ENCODE peak calls at places on chromosomes 6 and 20, in nine cellular contexts. F is breast epithelium, O is uterus, V is transverse colon, S is heart left ventricle, Z is body of pancreas, U is GM12891, M is stomach, T is IMR-90. B is an unnamed sample.

GRCh38 chr20:50385733-50386640 is 124.2 kb upstream of the PTPN1 start:
- DNase-seq in Z (no peak), U (no peak), T (peak), F (no peak), V (no peak), O (no peak), S (no peak), M (no peak), B (no peak)

GRCh38 chr20:35942243-35942642 is 12.1 kb downstream of the SCAND1 start:
- DNase-seq in F (no peak), V (no peak), T (no peak), Z (no peak), O (no peak), S (no peak), M (no peak), U (no peak), B (no peak)

GRCh38 chr6:13012271-13012670 is 295.7 kb downstream of the PHACTR1 start:
- DNase-seq in T (no peak), U (no peak), M (no peak), F (no peak), O (no peak), Z (peak), S (no peak), V (no peak), B (no peak)

GRCh38 chr6:33147807-33148666 is 44.2 kb downstream of the COL11A2 start:
- DNase-seq in Z (peak), V (no peak), S (no peak), O (no peak), U (no peak), T (peak), M (no peak), F (no peak), B (no peak)

GRCh38 chr6:53199156-53199555 is 50.5 kb upstream of the GCM1 start:
- DNase-seq in M (no peak), U (peak), Z (no peak), V (no peak), O (no peak), F (no peak), T (no peak), S (no peak), B (no peak)

GRCh38 chr6:27130668-27131428 is 116.7 kb upstream of the PRSS16 start:
- DNase-seq in T (no peak), Z (no peak), V (no peak), S (no peak), F (no peak), O (no peak), U (no peak), M (no peak), B (no peak)

GRCh38 chr20:51128198-51128597 is 105.3 kb upstream of the KCNG1 start:
- DNase-seq in F (no peak), V (no peak), Z (no peak), M (no peak), T (peak), O (no peak), S (no peak), U (no peak), B (peak)

GRCh38 chr6:4974962-4975361 is 28.9 kb downstream of the RPP40 start:
- DNase-seq in U (no peak), O (no peak), S (no peak), F (no peak), Z (no peak), T (no peak), M (no peak), V (no peak), B (no peak)

GRCh38 chr20:44650777-44651493 is 564 bp downstream of the ADA start:
- DNase-seq in V (no peak), T (no peak), Z (no peak), U (no peak), M (no peak), S (peak), O (no peak), F (no peak), B (no peak)

GRCh38 chr20:41249781-41250281 is 67.7 kb downstream of the ZHX3 start:
- DNase-seq in Z (no peak), M (no peak), O (peak), T (peak), U (no peak), S (peak), F (no peak), V (no peak), B (peak)

GRCh38 chr6:78538002-78538401 is 329.3 kb upstream of the IRAK1BP1 start:
- DNase-seq in M (no peak), V (no peak), S (no peak), Z (no peak), T (peak), O (no peak), F (no peak), U (no peak), B (no peak)

GRCh38 chr20:36969478-36970186 is 18.1 kb upstream of the SAMHD1 start:
- DNase-seq in T (no peak), V (no peak), F (no peak), O (no peak), Z (no peak), U (no peak), M (no peak), S (no peak), B (no peak)

GRCh38 chr6:72977114-72977513 is 248.2 kb downstream of the KHDC1L start:
- DNase-seq in T (no peak), Z (no peak), S (no peak), U (no peak), F (no peak), M (no peak), V (no peak), O (no peak), B (no peak)

DNA sequence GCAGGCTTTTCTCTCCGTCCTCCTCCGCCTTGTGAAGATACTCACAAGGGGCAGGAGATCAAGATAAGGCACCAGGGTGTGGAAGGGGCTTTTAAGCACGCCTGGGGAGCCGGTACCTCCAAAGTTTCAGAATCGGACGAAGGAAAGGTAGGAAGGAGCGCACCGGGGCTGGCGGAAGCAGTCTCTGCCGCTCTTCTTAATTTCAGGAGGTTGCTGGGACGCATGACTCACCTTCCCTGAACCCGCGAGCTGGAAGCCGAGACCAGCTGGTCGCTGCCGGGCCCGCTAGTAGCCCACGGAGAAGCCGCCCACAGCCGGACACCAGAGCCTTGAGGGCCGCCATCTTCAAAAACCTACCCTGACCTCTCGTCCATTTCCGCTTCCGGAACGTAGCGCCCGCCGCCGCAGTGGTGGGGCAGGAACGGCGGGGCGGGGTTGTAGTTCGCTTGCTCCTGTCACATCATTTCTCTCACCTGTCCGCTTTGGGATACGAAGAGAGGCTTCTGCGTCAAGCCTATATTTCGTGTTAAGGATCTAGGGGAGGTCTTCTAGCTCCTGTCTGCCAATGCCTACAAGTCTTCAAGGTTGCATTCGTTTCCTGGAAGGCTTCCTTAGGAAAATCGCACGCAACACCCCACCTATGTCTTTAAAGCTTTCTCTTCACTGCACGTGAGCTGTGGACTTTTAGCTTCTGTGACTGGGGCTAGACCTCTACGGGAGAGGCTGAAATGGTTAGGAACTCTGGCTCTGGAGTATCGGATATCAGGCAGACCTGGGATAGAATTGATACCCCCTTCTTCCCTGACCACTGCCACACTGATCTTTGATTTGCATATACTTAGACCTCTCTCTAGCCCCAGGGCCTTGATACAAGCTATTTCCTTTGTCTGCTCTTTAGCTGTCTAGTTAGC is at the start of gene MRPS18A:
- DNase-seq in F (peak), Z (peak), U (peak), O (peak), M (peak), T (peak), S (peak), V (peak), B (peak)
- TF ChIP-seq POLR2A in F (peak), Z (peak), U (peak), O (peak), M (no peak), T (peak), S (peak), V (peak), B (peak)

GRCh38 chr20:25041813-25042530 is 16.0 kb downstream of the ACSS1 start:
- DNase-seq in O (no peak), F (no peak), Z (peak), V (no peak), T (no peak), M (no peak), U (no peak), S (peak), B (no peak)

GRCh38 chr20:25044261-25044560 is 13.7 kb downstream of the ACSS1 start:
- DNase-seq in S (no peak), V (no peak), T (no peak), Z (peak), U (no peak), M (no peak), F (no peak), O (no peak), B (no peak)

GRCh38 chr20:25043499-25044260 is 14.3 kb downstream of the ACSS1 start:
- DNase-seq in V (no peak), Z (peak), M (no peak), T (no peak), O (no peak), S (peak), U (no peak), F (no peak), B (no peak)

GRCh38 chr20:25044660-25045342 is 13.1 kb downstream of the ACSS1 start:
- DNase-seq in U (no peak), M (no peak), F (no peak), O (no peak), V (no peak), T (no peak), S (peak), Z (peak), B (no peak)

GRCh38 chr20:25042531-25043498 is 15.1 kb downstream of the ACSS1 start:
- DNase-seq in O (no peak), Z (peak), F (no peak), S (peak), U (peak), T (no peak), M (peak), V (peak), B (no peak)
- TF ChIP-seq POLR2A in O (no peak), Z (no peak), F (no peak), S (no peak), U (no peak), T (no peak), M (no peak), V (no peak), B (no peak)

DNA sequence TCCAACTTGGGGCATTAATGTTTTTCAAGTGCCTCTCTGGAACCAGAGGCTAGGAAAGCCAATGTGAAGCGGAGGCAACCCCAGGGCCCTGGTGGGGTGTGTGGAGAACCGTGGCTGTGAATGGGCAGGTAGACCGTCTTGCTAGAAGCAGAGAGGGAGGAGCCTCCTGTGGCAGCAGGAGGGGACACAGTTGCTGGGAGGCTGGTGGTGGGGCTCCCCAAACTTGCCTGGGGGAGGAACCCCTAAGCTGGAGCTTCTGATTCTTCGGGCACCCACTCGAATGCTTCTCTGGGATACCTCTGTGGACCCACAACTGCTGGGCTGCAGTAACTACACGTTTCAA is 65.3 kb upstream of the APCDD1L start:
- DNase-seq in F (peak), T (no peak), V (no peak), O (no peak), S (no peak), M (no peak), Z (no peak), U (no peak), B (no peak)
- TF ChIP-seq POLR2A in F (no peak), T (no peak), V (no peak), O (no peak), S (no peak), M (no peak), Z (no peak), U (no peak), B (no peak)

GRCh38 chr6:107957909-107958688 is at the start of gene SEC63:
- DNase-seq in Z (peak), S (peak), V (peak), T (peak), U (peak), F (peak), M (peak), O (peak), B (peak)
- TF ChIP-seq POLR2A in Z (peak), S (peak), V (peak), T (peak), U (peak), F (peak), M (peak), O (peak), B (peak)

DNA sequence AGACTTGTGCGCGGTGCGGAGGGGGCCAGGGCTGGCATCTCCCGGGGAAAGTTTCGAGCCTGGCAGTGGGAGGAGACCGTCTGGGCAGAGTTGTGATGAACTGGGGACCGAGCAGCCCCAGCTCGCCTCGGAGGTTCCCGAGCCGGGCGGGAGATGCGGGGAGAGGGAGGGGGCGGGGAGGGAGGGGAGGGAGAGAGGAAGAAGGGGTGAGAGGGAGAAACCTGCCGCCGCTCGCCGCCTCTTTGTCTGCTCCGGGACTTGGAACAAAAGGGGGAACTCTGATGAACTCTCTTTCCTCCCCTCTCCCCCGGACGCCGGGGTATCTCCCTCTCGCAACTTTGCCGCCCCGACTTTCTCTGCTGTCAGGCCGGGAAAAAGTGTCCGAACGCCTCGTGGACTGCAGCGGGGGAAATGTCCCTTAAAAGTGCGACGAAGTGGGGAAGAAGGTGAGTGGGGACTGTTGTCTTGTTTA is 72.7 kb downstream of the SOX4 start:
- DNase-seq in V (peak), Z (peak), T (no peak), S (no peak), U (no peak), O (peak), F (peak), M (no peak), B (no peak)
- TF ChIP-seq POLR2A in V (no peak), Z (no peak), T (no peak), S (no peak), U (no peak), O (no peak), F (no peak), M (no peak), B (no peak)

DNA sequence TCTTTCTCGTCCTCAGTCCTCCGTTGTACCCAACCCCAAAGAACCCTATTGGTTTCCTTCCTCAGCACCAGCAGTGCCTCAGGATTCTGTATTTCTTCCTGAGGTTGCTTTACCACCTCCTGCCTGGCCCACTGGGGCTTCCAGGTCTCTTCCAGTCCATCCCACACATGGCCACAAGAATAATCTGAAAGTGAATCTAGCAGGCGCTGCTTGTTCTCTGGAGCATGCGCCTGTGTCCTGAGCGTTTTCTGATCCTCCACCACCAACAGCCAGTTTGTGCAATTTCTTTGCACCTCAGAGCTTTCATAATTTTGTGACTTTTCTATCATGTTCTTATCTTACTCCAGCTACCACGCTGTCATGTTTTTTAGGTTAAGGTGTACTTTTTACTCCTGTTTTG is 11.6 kb upstream of the HSP90AB1 start:
- DNase-seq in F (no peak), M (no peak), S (no peak), O (no peak), V (no peak), U (no peak), T (no peak), Z (no peak), B (no peak)
- TF ChIP-seq POLR2A in F (no peak), M (no peak), S (no peak), O (no peak), V (no peak), U (no peak), T (no peak), Z (no peak), B (no peak)

B was measured in H54.